ENCODE peak calls at places on chromosomes 2 and 18, in six cellular contexts. U, R, Z, Q, P and C are unnamed samples.

GRCh38 chr2:11055816-11056215 is 99.5 kb upstream of the SLC66A3 start:
- DNase-seq in Z (no peak), P (no peak), Q (no peak), R (no peak), U (no peak), C (no peak)

GRCh38 chr18:22674300-22674699 is 256.6 kb upstream of the CTAGE1 start:
- DNase-seq in Q (peak; percentile 90), P (no peak), Z (no peak), R (no peak), U (peak; percentile 54), C (no peak)

GRCh38 chr2:86069091-86069685 is 36.5 kb downstream of the POLR1A start:
- DNase-seq in Q (no peak), Z (no peak), U (no peak), P (no peak), R (no peak), C (no peak)

GRCh38 chr2:181235683-181236459 is 221.3 kb upstream of the ITGA4 start:
- DNase-seq in Q (no peak), P (no peak), R (no peak), U (no peak), Z (no peak), C (no peak)

GRCh38 chr2:30947686-30948085 is 140.4 kb upstream of the CAPN13 start:
- DNase-seq in P (no peak), Q (no peak), Z (no peak), U (no peak), R (no peak), C (no peak)

GRCh38 chr2:189580267-189580661 is 322 bp downstream of the SLC40A1 start:
- DNase-seq in R (peak; percentile 56), U (peak; percentile 35), Q (peak; percentile 22), P (peak; percentile 58), Z (peak; percentile 10), C (peak; percentile 59)

GRCh38 chr18:40243592-40243991 is 1711.4 kb upstream of the PIK3C3 start:
- DNase-seq in U (no peak), R (no peak), P (no peak), Z (no peak), Q (no peak), C (no peak)

GRCh38 chr2:42216712-42217111 is 47.6 kb downstream of the EML4 start:
- DNase-seq in R (no peak), Z (no peak), Q (peak; percentile 71), P (no peak), U (no peak), C (no peak)

GRCh38 chr2:5967506-5967905 is 275.3 kb downstream of the SOX11 start:
- DNase-seq in P (no peak), Z (no peak), Q (no peak), U (no peak), R (no peak), C (no peak)

GRCh38 chr18:51425475-51425874 is 228.0 kb upstream of the MEX3C start:
- DNase-seq in Z (no peak), U (no peak), Q (no peak), P (no peak), R (no peak), C (no peak)

GRCh38 chr2:54575379-54575888 is 119.3 kb downstream of the SPTBN1 start:
- DNase-seq in U (peak; percentile 41), P (no peak), Q (peak; percentile 56), Z (no peak), R (no peak), C (no peak)

GRCh38 chr2:220277445-220277960 is 650.1 kb downstream of the SLC4A3 start:
- DNase-seq in R (peak; percentile 81), U (peak; percentile 29), P (no peak), Z (peak; percentile 89), Q (peak; percentile 87), C (peak; percentile 83)

GRCh38 chr2:120219766-120220165 is 3.4 kb downstream of the TMEM185B start:
- DNase-seq in R (peak; percentile 23), P (no peak), Q (no peak), Z (no peak), U (no peak), C (no peak)

GRCh38 chr2:14256890-14257289 is 375.6 kb upstream of the LRATD1 start:
- DNase-seq in U (no peak), R (no peak), Z (no peak), Q (no peak), P (no peak), C (no peak)

GRCh38 chr18:45251236-45251635 is 364.0 kb upstream of the SLC14A2 start:
- DNase-seq in U (no peak), Z (no peak), P (no peak), R (no peak), Q (no peak), C (no peak)

GRCh38 chr2:227939271-227940027 is 68.0 kb downstream of the DAW1 start:
- DNase-seq in P (peak; percentile 5), Q (peak; percentile 72), Z (no peak), U (peak; percentile 53), R (no peak), C (no peak)

GRCh38 chr2:148071351-148071750 is 50.5 kb downstream of the MBD5 start:
- DNase-seq in R (no peak), P (no peak), Z (no peak), U (no peak), Q (no peak), C (no peak)

GRCh38 chr18:23352042-23352441 is 101.0 kb upstream of the RIOK3 start:
- DNase-seq in Z (no peak), R (no peak), U (no peak), Q (no peak), P (no peak), C (no peak)

GRCh38 chr2:30915485-30915884 is 108.2 kb upstream of the CAPN13 start:
- DNase-seq in R (no peak), U (peak; percentile 66), Q (no peak), Z (peak; percentile 14), P (no peak), C (peak; percentile 7)

GRCh38 chr2:105406221-105406620 is 7.4 kb upstream of the FHL2 start:
- DNase-seq in U (no peak), R (no peak), P (no peak), Q (peak; percentile 76), Z (no peak), C (no peak)

GRCh38 chr18:13500227-13500865 is 226.0 kb downstream of the FAM210A start:
- DNase-seq in Z (peak; percentile 49), P (no peak), R (peak; percentile 73), U (peak; percentile 73), Q (peak; percentile 60), C (no peak)

GRCh38 chr2:176763111-176763510 is 449.5 kb upstream of the HNRNPA3 start:
- DNase-seq in Q (no peak), U (no peak), Z (no peak), R (no peak), P (no peak), C (no peak)

GRCh38 chr2:118254117-118254516 is 165.8 kb downstream of the INSIG2 start:
- DNase-seq in Z (no peak), U (no peak), P (no peak), R (no peak), Q (no peak), C (no peak)

GRCh38 chr2:233331536-233331935 is 22.8 kb upstream of the DGKD start:
- DNase-seq in U (no peak), Z (peak; percentile 24), Q (no peak), R (peak; percentile 62), P (no peak), C (peak; percentile 67)

GRCh38 chr2:227860116-227860724 is 11.2 kb upstream of the DAW1 start:
- DNase-seq in Q (no peak), Z (peak; percentile 36), P (no peak), R (no peak), U (no peak), C (no peak)

GRCh38 chr2:206250041-206250897 is 24.2 kb upstream of the ZDBF2 start:
- DNase-seq in Q (peak; percentile 21), P (no peak), R (no peak), Z (no peak), U (peak; percentile 33), C (no peak)

GRCh38 chr2:236731767-236732580 is 162.3 kb downstream of the ACKR3 start:
- DNase-seq in U (peak; percentile 72), R (peak; percentile 90), P (no peak), Q (peak; percentile 91), Z (no peak), C (no peak)

GRCh38 chr2:174334781-174335604 is at the start of gene SP9:
- DNase-seq in U (peak; percentile 64), R (no peak), Z (no peak), P (peak; percentile 96), Q (peak; percentile 43), C (no peak)

GRCh38 chr2:164785447-164785846 is 56.2 kb downstream of the COBLL1 start:
- DNase-seq in Z (no peak), P (no peak), R (no peak), U (no peak), Q (peak; percentile 34), C (no peak)

GRCh38 chr2:73851274-73851673 is 22.5 kb downstream of the STAMBP start:
- DNase-seq in P (no peak), U (no peak), Q (peak; percentile 13), R (no peak), Z (no peak), C (no peak)

GRCh38 chr2:222864296-222864695 is 3.5 kb downstream of the ACSL3 start:
- DNase-seq in R (no peak), P (no peak), Q (peak; percentile 79), U (peak; percentile 9), Z (no peak), C (no peak)

GRCh38 chr2:215554689-215555088 is 118.8 kb upstream of the FN1 start:
- DNase-seq in Q (peak; percentile 48), P (no peak), Z (no peak), U (no peak), R (no peak), C (no peak)

GRCh38 chr18:8375269-8375668 is 234.0 kb upstream of the RAB12 start:
- DNase-seq in Z (no peak), Q (no peak), U (no peak), P (no peak), R (no peak), C (no peak)

GRCh38 chr2:121256720-121257475 is 28.1 kb downstream of the TFCP2L1 start:
- DNase-seq in U (peak; percentile 5), P (no peak), Q (no peak), R (no peak), Z (peak; percentile 17), C (no peak)
- H3K27ac ChIP-seq in U (no peak overlapping the region), P (no peak overlapping the region), Q (no peak overlapping the region), R (no peak overlapping the region), Z (no peak overlapping the region), C (no peak overlapping the region)

GRCh38 chr2:8285898-8286297 is 396.0 kb upstream of the ID2 start:
- DNase-seq in Z (no peak), R (no peak), P (no peak), Q (no peak), U (no peak), C (no peak)
- TF ChIP-seq CTCF in Z (no peak), R (no peak), P (no peak), Q (no peak), U (no peak), C (no peak)

DNA sequence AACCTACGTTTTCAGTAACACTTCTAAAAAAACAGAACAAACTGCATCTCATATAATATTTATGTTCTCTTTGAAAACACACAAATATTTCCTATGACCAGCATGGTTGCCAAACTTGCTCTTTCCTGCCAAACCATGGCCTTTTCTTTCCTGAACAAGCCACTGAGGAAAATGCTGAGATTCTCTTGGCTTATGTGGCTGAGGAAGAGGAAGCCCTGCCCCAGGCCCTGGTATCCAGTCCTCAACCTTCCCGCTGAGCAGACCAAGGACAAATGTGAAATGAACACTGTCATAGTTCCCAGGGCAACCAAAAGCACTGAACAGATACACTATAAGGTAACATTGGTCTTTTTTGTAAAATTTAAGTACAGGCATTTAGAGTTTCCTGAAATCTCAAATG is 35.9 kb upstream of the NARS1 start:
- DNase-seq in P (no peak), Q (no peak), Z (peak; percentile 27), U (no peak), R (no peak), C (no peak)
- H3K27ac ChIP-seq in P (no peak overlapping the region), Q (no peak overlapping the region), Z (peak overlapping the region; percentile 87), U (no peak overlapping the region), R (no peak overlapping the region), C (no peak overlapping the region)

GRCh38 chr18:74819433-74820059 is 221.9 kb downstream of the ZNF407 start:
- DNase-seq in Z (no peak), R (no peak), Q (no peak), P (no peak), U (no peak), C (no peak)
- TF ChIP-seq CTCF in Z (no peak), R (peak; percentile 13), Q (peak; percentile 43), P (peak; percentile 56), U (peak; percentile 32), C (no peak)